ENCODE peak calls at places on chromosomes 2 and 18, in nine cellular contexts. Q is NCI-H1694; S is sciatic nerve; L is MG63; E is GM19239; D is retina; K is stimulated activated CD8-positive, alpha-beta memory T cell treated with anti-CD3 and anti-CD28 coated beads, Interleukin-7, amount 100 ng/mL, for 1 hour; V is NCI-H524 treated with DMSO at 0.1 percent for 48 hours; R is activated naive CD8-positive, alpha-beta T cell treated with anti-CD3 and anti-CD28 coated beads, Interleukin-2, amount 10 ng/mL, durations not matched to agents 7 days and 5 days. H is an unnamed sample.

GRCh38 chr2:208361077-208361441 is 45.5 kb upstream of the PTH2R start:
- DNase-seq in Q (no peak), S (no peak), L (no peak), E (no peak), D (no peak), K (no peak), V (no peak), R (no peak), H (no peak)

GRCh38 chr2:222882484-222882928 is 21.7 kb downstream of the ACSL3 start:
- DNase-seq in Q (no peak), S (no peak), L (no peak), E (no peak), D (no peak), K (no peak), V (no peak), R (no peak), H (no peak)

GRCh38 chr18:3511980-3512379 is 62.0 kb downstream of the TGIF1 start:
- DNase-seq in Q (no peak), S (no peak), L (peak; percentile 21), E (no peak), D (no peak), K (no peak), V (no peak), R (no peak), H (peak; percentile 61)

GRCh38 chr2:216283038-216283900 is 89.0 kb downstream of the MARCHF4 start:
- DNase-seq in Q (no peak), S (no peak), L (peak; percentile 9), E (peak; percentile 13), D (peak; percentile 44), K (no peak), V (no peak), R (peak; percentile 40), H (peak; percentile 54)

GRCh38 chr2:37786854-37787253 is 115.4 kb upstream of the CDC42EP3 start:
- DNase-seq in Q (peak; percentile 90), S (no peak), L (no peak), E (no peak), D (no peak), K (no peak), V (peak; percentile 25), R (no peak), H (peak; percentile 59)

GRCh38 chr2:131032393-131032836 is 60.8 kb downstream of the FAM168B start:
- DNase-seq in Q (no peak), S (peak; percentile 31), L (no peak), E (no peak), D (no peak), K (no peak), V (no peak), R (no peak), H (no peak)

GRCh38 chr2:219868635-219869034 is 241.2 kb downstream of the SLC4A3 start:
- DNase-seq in Q (no peak), S (no peak), L (no peak), E (no peak), D (no peak), K (no peak), V (no peak), R (no peak), H (no peak)

GRCh38 chr2:46831037-46831868 is 84.4 kb downstream of the MCFD2 start:
- DNase-seq in Q (no peak), S (no peak), L (no peak), E (no peak), D (no peak), K (no peak), V (no peak), R (no peak), H (no peak)

GRCh38 chr2:142044168-142044567 is 86.6 kb downstream of the LRP1B start:
- DNase-seq in Q (no peak), S (no peak), L (peak; percentile 11), E (no peak), D (no peak), K (no peak), V (no peak), R (no peak), H (no peak)

GRCh38 chr2:105669384-105669891 is 75.3 kb upstream of the NCK2 start:
- DNase-seq in Q (no peak), S (no peak), L (no peak), E (no peak), D (no peak), K (no peak), V (no peak), R (no peak), H (no peak)

GRCh38 chr2:101613073-101613704 is 84.3 kb upstream of the MAP4K4 start:
- DNase-seq in Q (peak; percentile 95), S (no peak), L (no peak), E (no peak), D (peak; percentile 75), K (no peak), V (peak; percentile 26), R (no peak), H (no peak)

GRCh38 chr2:240395896-240396622 is 39.4 kb upstream of the GPC1 start:
- DNase-seq in Q (no peak), S (no peak), L (no peak), E (no peak), D (no peak), K (no peak), V (no peak), R (peak; percentile 17), H (no peak)

GRCh38 chr2:223238301-223238700 is 186.3 kb downstream of the KCNE4 start:
- DNase-seq in Q (no peak), S (no peak), L (no peak), E (no peak), D (no peak), K (no peak), V (no peak), R (no peak), H (no peak)

GRCh38 chr18:23215294-23215693 is 80.0 kb downstream of the CABLES1 start:
- DNase-seq in Q (no peak), S (no peak), L (no peak), E (no peak), D (no peak), K (no peak), V (no peak), R (no peak), H (no peak)

GRCh38 chr18:59908790-59909189 is 9.0 kb downstream of the PMAIP1 start:
- DNase-seq in Q (no peak), S (no peak), L (no peak), E (no peak), D (no peak), K (no peak), V (no peak), R (no peak), H (peak; percentile 25)

GRCh38 chr2:233982421-233983121 is 65.4 kb downstream of the TRPM8 start:
- DNase-seq in Q (no peak), S (no peak), L (peak; percentile 62), E (no peak), D (no peak), K (no peak), V (no peak), R (no peak), H (peak; percentile 78)

GRCh38 chr2:64487256-64488049 is 33.5 kb downstream of the LGALSL start:
- DNase-seq in Q (no peak), S (no peak), L (no peak), E (no peak), D (peak; percentile 24), K (no peak), V (no peak), R (no peak), H (no peak)

GRCh38 chr2:153455856-153456255 is 22.7 kb downstream of the RPRM start:
- DNase-seq in Q (no peak), S (no peak), L (no peak), E (no peak), D (no peak), K (no peak), V (no peak), R (no peak), H (no peak)

GRCh38 chr18:41992066-41992465 is 37.0 kb downstream of the PIK3C3 start:
- DNase-seq in Q (no peak), S (no peak), L (no peak), E (no peak), D (no peak), K (no peak), V (no peak), R (no peak), H (no peak)

GRCh38 chr2:31381601-31382000 is 32.9 kb downstream of the XDH start:
- DNase-seq in Q (no peak), S (no peak), L (no peak), E (no peak), D (no peak), K (no peak), V (no peak), R (no peak), H (no peak)

GRCh38 chr2:9883897-9884296 is 40.6 kb downstream of the TAF1B start:
- DNase-seq in Q (no peak), S (no peak), L (peak; percentile 26), E (no peak), D (no peak), K (no peak), V (no peak), R (no peak), H (no peak)

GRCh38 chr18:74868461-74868860 is 270.8 kb downstream of the ZNF407 start:
- DNase-seq in Q (no peak), S (no peak), L (no peak), E (no peak), D (no peak), K (no peak), V (no peak), R (no peak), H (no peak)

GRCh38 chr2:181130686-181131085 is 150.3 kb downstream of the UBE2E3 start:
- DNase-seq in Q (no peak), S (no peak), L (no peak), E (no peak), D (no peak), K (no peak), V (no peak), R (no peak), H (no peak)

GRCh38 chr2:239257511-239257937 is 143.3 kb downstream of the HDAC4 start:
- DNase-seq in Q (no peak), S (no peak), L (peak; percentile 39), E (no peak), D (no peak), K (no peak), V (no peak), R (no peak), H (peak; percentile 84)

GRCh38 chr18:44791520-44791919 is 110.8 kb downstream of the SETBP1 start:
- DNase-seq in Q (no peak), S (no peak), L (no peak), E (no peak), D (no peak), K (no peak), V (no peak), R (no peak), H (no peak)

GRCh38 chr2:56583796-56584313 is 400.1 kb downstream of the CCDC85A start:
- DNase-seq in Q (no peak), S (no peak), L (no peak), E (no peak), D (peak; percentile 8), K (no peak), V (no peak), R (no peak), H (no peak)

GRCh38 chr2:191844706-191845105 is 2.2 kb downstream of the CAVIN2 start:
- DNase-seq in Q (no peak), S (no peak), L (no peak), E (no peak), D (no peak), K (no peak), V (no peak), R (no peak), H (no peak)

GRCh38 chr18:24917767-24918166 is 434.2 kb downstream of the ZNF521 start:
- DNase-seq in Q (no peak), S (no peak), L (no peak), E (no peak), D (peak; percentile 39), K (no peak), V (no peak), R (no peak), H (no peak)